ENCODE peak calls at places on chromosome 12, in five cellular contexts. L, Y, E, G and K are unnamed samples.

GRCh38 chr12:101018540-101018939 is 191.5 kb downstream of the SLC5A8 start:
- DNase-seq in L (no peak), Y (no peak), E (peak), G (peak), K (no peak)

GRCh38 chr12:54428050-54429013 is 9.3 kb upstream of the ITGA5 start:
- DNase-seq in L (peak), Y (peak), E (peak), G (no peak), K (peak)

GRCh38 chr12:127928615-127929014 is 338.4 kb upstream of the TMEM132C start:
- DNase-seq in L (no peak), Y (no peak), E (no peak), G (no peak), K (no peak)

GRCh38 chr12:33223956-33224355 is 215.7 kb downstream of the SYT10 start:
- DNase-seq in L (no peak), Y (no peak), E (peak), G (no peak), K (no peak)

GRCh38 chr12:95390192-95390591 is 83.8 kb upstream of the METAP2 start:
- DNase-seq in L (no peak), Y (no peak), E (no peak), G (no peak), K (no peak)

GRCh38 chr12:105231396-105231795 is 4.6 kb downstream of the APPL2 start:
- DNase-seq in L (no peak), Y (no peak), E (no peak), G (no peak), K (no peak)

GRCh38 chr12:5022030-5022429 is 21.6 kb upstream of the KCNA5 start:
- DNase-seq in L (peak), Y (no peak), E (peak), G (no peak), K (no peak)

GRCh38 chr12:52600071-52600470 is 1.2 kb downstream of the KRT72 start:
- DNase-seq in L (no peak), Y (no peak), E (no peak), G (no peak), K (no peak)

GRCh38 chr12:3533703-3534386 is 42.8 kb downstream of the PRMT8 start:
- DNase-seq in L (no peak), Y (no peak), E (no peak), G (no peak), K (no peak)